ENCODE peak calls at places on chromosomes 12 and 14, in ten cellular contexts. H is PC-3, O is mammary epithelial cell, J is fibroblast of lung, V is H1, F is tibial artery, W is MM.1S, C is thoracic aorta, T is endodermal cell, Q is esophagus squamous epithelium. U is an unnamed sample.
A peak's percentile ranks its signal among the peaks of the same experiment; 100 is the strongest.

GRCh38 chr12:19148860-19149259 is 19.3 kb downstream of the PLEKHA5 start:
- DNase-seq in H (no peak), O (no peak), J (no peak), V (no peak), F (no peak), W (no peak), C (no peak), T (no peak), Q (no peak), U (no peak)

GRCh38 chr14:104320611-104321086 is 182.3 kb downstream of the KIF26A start:
- DNase-seq in H (no peak), O (no peak), J (no peak), V (no peak), F (no peak), W (no peak), C (no peak), T (peak; percentile 30), Q (no peak), U (no peak)

GRCh38 chr12:71158361-71158882 is 623 bp upstream of the TSPAN8 start:
- DNase-seq in H (peak; percentile 45), O (no peak), J (peak; percentile 24), V (no peak), F (no peak), W (no peak), C (no peak), T (no peak), Q (no peak), U (no peak)

GRCh38 chr12:92695056-92695455 is 7.7 kb upstream of the PLEKHG7 start:
- DNase-seq in H (no peak), O (no peak), J (no peak), V (no peak), F (no peak), W (no peak), C (no peak), T (no peak), Q (no peak), U (no peak)

GRCh38 chr12:26010293-26010821 is 51.9 kb downstream of the RASSF8 start:
- DNase-seq in H (peak; percentile 90), O (peak; percentile 53), J (peak; percentile 83), V (no peak), F (no peak), W (no peak), C (no peak), T (no peak), Q (no peak), U (no peak)

GRCh38 chr12:71685312-71685906 is 473 bp upstream of the TMEM19 start:
- DNase-seq in H (no peak), O (no peak), J (no peak), V (no peak), F (no peak), W (no peak), C (no peak), T (no peak), Q (no peak), U (no peak)

GRCh38 chr12:132173135-132174014 is 29.1 kb downstream of the NOC4L start:
- DNase-seq in H (no peak), O (no peak), J (no peak), V (no peak), F (no peak), W (peak; percentile 22), C (no peak), T (no peak), Q (no peak), U (peak; percentile 54)

GRCh38 chr14:90416649-90417237 is 19.9 kb downstream of the CALM1 start:
- DNase-seq in H (no peak), O (no peak), J (no peak), V (no peak), F (no peak), W (no peak), C (no peak), T (no peak), Q (no peak), U (no peak)

GRCh38 chr12:12717586-12718381 is 616 bp downstream of the CDKN1B start:
- DNase-seq in H (peak; percentile 25), O (peak; percentile 37), J (peak; percentile 11), V (no peak), F (peak; percentile 35), W (peak; percentile 38), C (no peak), T (peak; percentile 84), Q (no peak), U (peak; percentile 89)

GRCh38 chr12:5309654-5310053 is 122.3 kb upstream of the NTF3 start:
- DNase-seq in H (no peak), O (peak; percentile 50), J (no peak), V (no peak), F (no peak), W (no peak), C (no peak), T (no peak), Q (no peak), U (no peak)

GRCh38 chr12:25155031-25155576 is 39.9 kb downstream of the DNAI7 start:
- DNase-seq in H (peak; percentile 32), O (no peak), J (peak; percentile 33), V (no peak), F (no peak), W (peak; percentile 58), C (no peak), T (no peak), Q (no peak), U (no peak)

GRCh38 chr14:89618821-89619551 is 202.0 kb upstream of the FOXN3 start:
- DNase-seq in H (peak; percentile 58), O (peak; percentile 41), J (peak; percentile 73), V (peak; percentile 53), F (peak; percentile 58), W (peak; percentile 55), C (no peak), T (peak; percentile 91), Q (no peak), U (peak; percentile 95)

GRCh38 chr14:60094306-60094897 is 2.7 kb downstream of the PCNX4 start:
- DNase-seq in H (peak; percentile 87), O (no peak), J (peak; percentile 87), V (peak; percentile 19), F (no peak), W (no peak), C (no peak), T (peak; percentile 90), Q (no peak), U (no peak)

GRCh38 chr12:9869307-9870161 is at the start of gene CLEC2B:
- DNase-seq in H (peak; percentile 69), O (peak; percentile 92), J (peak; percentile 78), V (no peak), F (no peak), W (peak; percentile 67), C (no peak), T (no peak), Q (no peak), U (no peak)

GRCh38 chr14:63727736-63728728 is at the start of gene SGPP1:
- DNase-seq in H (peak; percentile 84), O (peak; percentile 68), J (peak; percentile 66), V (no peak), F (peak; percentile 69), W (peak; percentile 66), C (peak; percentile 57), T (peak; percentile 90), Q (peak; percentile 19), U (peak; percentile 78)

GRCh38 chr14:105092912-105093425 is 27.7 kb upstream of the GPR132 start:
- DNase-seq in H (peak; percentile 66), O (peak; percentile 45), J (peak; percentile 70), V (no peak), F (no peak), W (no peak), C (no peak), T (peak; percentile 68), Q (no peak), U (peak; percentile 64)

GRCh38 chr12:4540170-4540569 is 1.5 kb downstream of the RAD51AP1 start:
- DNase-seq in H (no peak), O (no peak), J (no peak), V (no peak), F (no peak), W (no peak), C (no peak), T (no peak), Q (no peak), U (no peak)

GRCh38 chr12:62346817-62347216 is 86.6 kb downstream of the USP15 start:
- DNase-seq in H (peak; percentile 4), O (no peak), J (no peak), V (no peak), F (no peak), W (no peak), C (no peak), T (no peak), Q (no peak), U (no peak)

DNA sequence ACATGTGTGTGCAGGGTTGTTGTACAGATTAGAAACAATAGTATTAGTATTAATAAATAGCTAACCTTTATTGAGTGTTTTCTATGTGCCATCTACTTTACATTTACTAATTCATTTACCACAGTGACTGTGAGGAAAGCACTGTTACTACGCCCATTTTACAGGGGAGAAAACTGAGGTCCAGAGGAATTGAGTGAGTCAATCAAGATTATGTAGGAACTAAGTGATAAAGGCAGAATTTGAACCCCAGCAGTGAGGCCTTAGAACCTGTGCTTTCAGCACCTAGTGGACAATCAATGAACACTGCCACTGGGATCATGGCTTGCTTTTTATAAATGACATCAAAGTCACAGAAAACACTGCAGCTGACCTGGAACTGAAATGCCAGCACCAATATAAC is 28.2 kb downstream of the NT5DC3 start:
- DNase-seq in H (no peak), O (no peak), J (no peak), V (no peak), F (no peak), W (no peak), C (no peak), T (no peak), Q (no peak), U (no peak)
- H3K4me1 ChIP-seq in H (no peaks in the 10 kb centered on the region), O (no peaks in the 10 kb centered on the region), J (no peaks in the 10 kb centered on the region), V (no peaks in the 10 kb centered on the region), F (no peaks in the 10 kb centered on the region), W (no peaks in the 10 kb centered on the region), C (peaks cover 58% of the 10 kb centered on the region), T (no peaks in the 10 kb centered on the region), Q (peaks cover 8% of the 10 kb centered on the region), U (peaks cover 5% of the 10 kb centered on the region)

DNA sequence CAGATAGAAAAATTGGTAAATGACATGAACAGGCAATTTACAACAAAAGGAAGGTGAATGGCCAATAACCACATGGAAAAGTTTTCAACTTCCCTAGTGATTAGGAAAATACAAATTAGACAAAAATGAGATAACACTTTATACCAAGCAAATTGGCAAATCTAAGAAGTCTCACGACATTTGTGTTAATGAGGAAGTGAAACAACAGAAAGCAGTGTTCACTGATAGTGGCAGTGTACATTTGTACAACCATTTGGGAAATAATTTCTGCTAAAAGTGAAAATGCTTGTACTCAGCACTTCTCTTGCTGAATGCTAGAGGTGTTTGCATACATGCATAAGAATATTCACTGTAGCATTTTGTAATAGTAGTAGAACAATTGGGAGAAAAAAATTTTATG is 126.6 kb downstream of the LLPH start:
- DNase-seq in H (no peak), O (no peak), J (no peak), V (no peak), F (no peak), W (peak; percentile 14), C (no peak), T (no peak), Q (no peak), U (no peak)
- TF ChIP-seq CTCF in H (no peak), O (no peak), J (no peak), V (no peak), F (no peak), W (no peak), C (no peak), T (no peak), Q (no peak), U (no peak)

GRCh38 chr12:48180424-48180823 is 3.0 kb upstream of the CCDC184 start:
- DNase-seq in H (no peak), O (no peak), J (no peak), V (no peak), F (no peak), W (no peak), C (no peak), T (no peak), Q (no peak), U (no peak)
- H3K27me3 ChIP-seq in H (peaks cover 65% of the 10 kb centered on the region), O (peaks cover 21% of the 10 kb centered on the region), J (peaks cover 57% of the 10 kb centered on the region), V (peaks cover 29% of the 10 kb centered on the region), F (peaks cover 46% of the 10 kb centered on the region), W (peaks cover 15% of the 10 kb centered on the region), C (no peaks in the 10 kb centered on the region), T (peaks cover 76% of the 10 kb centered on the region), Q (no peaks in the 10 kb centered on the region), U (peaks cover 22% of the 10 kb centered on the region)

GRCh38 chr12:53048780-53049401 is 974 bp upstream of the TNS2 start:
- DNase-seq in H (no peak), O (no peak), J (peak; percentile 49), V (no peak), F (peak; percentile 85), W (no peak), C (no peak), T (peak; percentile 93), Q (no peak), U (no peak)
- H3K4me1 ChIP-seq in H (peaks cover 73% of the 10 kb centered on the region), O (peaks cover 76% of the 10 kb centered on the region), J (peaks cover 41% of the 10 kb centered on the region), V (peaks cover 47% of the 10 kb centered on the region), F (peaks cover 9% of the 10 kb centered on the region), W (peaks cover 5% of the 10 kb centered on the region), C (peaks cover 72% of the 10 kb centered on the region), T (peaks cover 39% of the 10 kb centered on the region), Q (peaks cover 93% of the 10 kb centered on the region), U (peaks cover 55% of the 10 kb centered on the region)

U was measured in left lung.